ENCODE peak calls at places on chromosomes 1 and 21, in ten cellular contexts. A is germinal center; N is H9; R is lower lobe of right lung; J is amniotic epithelial cell; F is stimulated activated CD8-positive, alpha-beta memory T cell treated with anti-CD3 and anti-CD28 coated beads, Interleukin-15, amount 100 ng/mL, for 4 hours; U is NCI-H510A; E is caudate nucleus; S is activated T-helper 1 cell treated with Interleukin-2 at 50 U/mL for 16 hours; B is skeletal muscle cell. L is an unnamed sample.

GRCh38 chr1:153260980-153261792 is 1.7 kb downstream of the LORICRIN start:
- DNase-seq in J (no peak), R (peak; percentile 61), E (peak; percentile 48), F (no peak), U (no peak), S (peak; percentile 2), N (peak; percentile 29), A (peak; percentile 12), B (no peak), L (peak; percentile 83)

GRCh38 chr1:214842856-214843255 is 239.7 kb upstream of the KCNK2 start:
- DNase-seq in U (no peak), A (no peak), R (no peak), B (no peak), S (no peak), J (peak; percentile 82), E (no peak), N (no peak), F (no peak), L (no peak)

GRCh38 chr1:4048076-4048475 is 148.0 kb upstream of the C1orf174 start:
- DNase-seq in E (peak; percentile 63), F (no peak), R (no peak), B (no peak), J (no peak), U (no peak), N (no peak), A (peak; percentile 59), S (no peak), L (no peak)

GRCh38 chr1:32967863-32968571 is 3.4 kb upstream of the RNF19B start:
- DNase-seq in S (no peak), N (no peak), E (no peak), U (no peak), R (no peak), J (peak; percentile 76), B (no peak), A (no peak), F (no peak), L (no peak)

GRCh38 chr1:111234866-111235265 is 7.4 kb downstream of the CHI3L2 start:
- DNase-seq in S (no peak), R (no peak), B (no peak), F (no peak), E (no peak), N (no peak), A (no peak), U (no peak), J (peak; percentile 48), L (no peak)

GRCh38 chr1:154463512-154463990 is 38.5 kb upstream of the TDRD10 start:
- DNase-seq in U (no peak), B (no peak), N (no peak), A (no peak), F (peak; percentile 36), J (no peak), E (no peak), R (no peak), S (peak; percentile 62), L (no peak)

GRCh38 chr21:45706299-45706698 is 62.8 kb downstream of the PCBP3 start:
- DNase-seq in E (no peak), R (no peak), U (no peak), J (no peak), B (no peak), A (no peak), N (no peak), S (no peak), F (no peak), L (no peak)

GRCh38 chr1:211897011-211897410 is 66.4 kb upstream of the LPGAT1 start:
- DNase-seq in S (no peak), U (no peak), R (no peak), J (no peak), E (no peak), A (no peak), B (no peak), F (no peak), N (no peak), L (no peak)

GRCh38 chr1:9331558-9332346 is 39.1 kb downstream of the SPSB1 start:
- DNase-seq in U (peak; percentile 58), R (no peak), F (no peak), E (no peak), N (no peak), A (no peak), J (peak; percentile 59), B (no peak), S (no peak), L (no peak)

GRCh38 chr1:111591946-111592345 is 27.6 kb upstream of the RAP1A start:
- DNase-seq in A (no peak), F (no peak), R (no peak), B (no peak), E (no peak), S (no peak), J (no peak), N (no peak), U (no peak), L (no peak)

GRCh38 chr21:41079159-41079558 is 88.8 kb upstream of the BACE2 start:
- DNase-seq in J (no peak), R (no peak), U (no peak), F (no peak), E (no peak), A (no peak), B (no peak), N (no peak), S (no peak), L (no peak)

GRCh38 chr1:3671371-3672180 is 19.3 kb downstream of the TP73 start:
- DNase-seq in S (no peak), R (peak; percentile 50), E (no peak), A (no peak), F (no peak), N (peak; percentile 33), B (no peak), J (no peak), U (peak; percentile 46), L (peak; percentile 76)

GRCh38 chr1:5001466-5001865 is 347.1 kb downstream of the AJAP1 start:
- DNase-seq in E (no peak), S (no peak), N (no peak), B (no peak), A (no peak), U (no peak), F (no peak), R (no peak), J (no peak), L (no peak)

GRCh38 chr1:203985676-203986075 is 87.2 kb upstream of the SOX13 start:
- DNase-seq in U (no peak), N (no peak), E (no peak), A (no peak), J (no peak), B (no peak), R (no peak), F (no peak), S (no peak), L (no peak)

GRCh38 chr1:118927421-118927820 is 60.7 kb downstream of the TBX15 start:
- DNase-seq in N (no peak), U (no peak), R (no peak), F (no peak), E (no peak), A (no peak), S (no peak), B (no peak), J (no peak), L (no peak)

GRCh38 chr1:230282157-230282556 is 144.0 kb downstream of the PGBD5 start:
- DNase-seq in E (no peak), U (no peak), N (no peak), J (no peak), S (no peak), F (no peak), A (peak; percentile 37), R (peak; percentile 26), B (no peak), L (peak; percentile 36)

GRCh38 chr1:225780134-225780533 is 2.5 kb downstream of the SRP9 start:
- DNase-seq in F (no peak), N (no peak), U (no peak), E (no peak), S (no peak), R (no peak), A (no peak), J (no peak), B (no peak), L (no peak)

GRCh38 chr1:204842892-204843291 is 27.8 kb upstream of the NFASC start:
- DNase-seq in S (no peak), R (no peak), B (no peak), N (no peak), E (peak; percentile 20), F (no peak), U (peak; percentile 28), J (no peak), A (no peak), L (no peak)

GRCh38 chr1:41768538-41768937 is 150.2 kb downstream of the HIVEP3 start:
- DNase-seq in S (no peak), U (no peak), N (no peak), R (no peak), A (peak; percentile 52), F (no peak), B (no peak), J (no peak), E (no peak), L (no peak)

GRCh38 chr1:220217383-220217988 is 54.8 kb downstream of the RAB3GAP2 start:
- DNase-seq in A (peak; percentile 34), F (no peak), E (no peak), N (no peak), B (no peak), R (no peak), U (no peak), S (no peak), J (no peak), L (no peak)

GRCh38 chr1:208243522-208243850 is 698 bp downstream of the PLXNA2 start:
- DNase-seq in U (no peak), J (no peak), N (no peak), R (no peak), E (peak; percentile 55), S (no peak), B (no peak), F (no peak), A (peak; percentile 23), L (no peak)

GRCh38 chr21:34609244-34609950 is 5.5 kb downstream of the RCAN1 start:
- DNase-seq in S (no peak), N (no peak), U (no peak), J (no peak), R (no peak), F (no peak), A (no peak), E (no peak), B (no peak), L (no peak)

GRCh38 chr1:32303997-32304622 is 12.2 kb downstream of the HDAC1 start:
- DNase-seq in R (no peak), F (no peak), N (no peak), J (peak; percentile 26), A (no peak), B (no peak), S (no peak), E (no peak), U (no peak), L (peak; percentile 2)

L was measured in posterior vena cava.